ENCODE peak calls at places on chromosome 9, in six cellular contexts. M is hypothalamus; L is left lung; P is fibroblast of lung; A is ACHN; F is CD4-positive, CD25-positive, alpha-beta regulatory T cell. B is an unnamed sample.
A peak's percentile ranks its signal among the peaks of the same experiment; 100 is the strongest.

GRCh38 chr9:111783424-111783823 is 11.3 kb downstream of the SHOC1 start:
- DNase-seq in F (no peak), A (no peak), P (no peak), L (no peak), M (no peak), B (no peak)

GRCh38 chr9:121819511-121820231 is 168.2 kb downstream of the DAB2IP start:
- DNase-seq in L (no peak), M (no peak), F (no peak), A (no peak), P (peak; percentile 53), B (peak; percentile 13)

GRCh38 chr9:33230756-33231691 is 8.9 kb upstream of the SPINK4 start:
- DNase-seq in L (no peak), M (no peak), P (peak; percentile 36), F (no peak), A (peak; percentile 31), B (no peak)

GRCh38 chr9:110133608-110134214 is 74.2 kb downstream of the C9orf152 start:
- DNase-seq in F (no peak), M (no peak), P (peak; percentile 85), A (no peak), L (no peak), B (peak; percentile 43)

GRCh38 chr9:89806371-89807100 is 201.7 kb downstream of the GADD45G start:
- DNase-seq in P (peak; percentile 86), F (no peak), M (no peak), A (peak; percentile 46), L (no peak), B (no peak)

GRCh38 chr9:14670718-14671117 is 22.5 kb downstream of the ZDHHC21 start:
- DNase-seq in M (no peak), F (no peak), A (no peak), L (no peak), P (peak; percentile 58), B (peak; percentile 88)

GRCh38 chr9:70285246-70285645 is 26.5 kb downstream of the SMC5 start:
- DNase-seq in P (no peak), F (no peak), M (no peak), A (no peak), L (no peak), B (no peak)

GRCh38 chr9:85004818-85005413 is 335.4 kb downstream of the NTRK2 start:
- DNase-seq in A (no peak), L (no peak), F (no peak), P (no peak), M (no peak), B (no peak)

GRCh38 chr9:72538926-72539702 is 17.7 kb downstream of the TMC1 start:
- DNase-seq in A (no peak), L (no peak), P (no peak), M (no peak), F (no peak), B (peak; percentile 49)

GRCh38 chr9:137053944-137054931 is at the start of gene ENTPD2:
- DNase-seq in M (no peak), P (no peak), L (peak; percentile 90), F (peak; percentile 44), A (no peak), B (no peak)

GRCh38 chr9:84839538-84839937 is 170.0 kb downstream of the NTRK2 start:
- DNase-seq in P (peak; percentile 81), L (no peak), F (no peak), M (no peak), A (peak; percentile 79), B (no peak)

GRCh38 chr9:130266236-130267098 is 907 bp downstream of the HMCN2 start:
- DNase-seq in A (no peak), L (no peak), F (no peak), P (no peak), M (no peak), B (no peak)

GRCh38 chr9:77460938-77461337 is 187.2 kb downstream of the GNA14 start:
- DNase-seq in M (no peak), P (no peak), L (no peak), F (no peak), A (no peak), B (no peak)

GRCh38 chr9:71819115-71819739 is 50.9 kb upstream of the CEMIP2 start:
- DNase-seq in L (no peak), P (peak; percentile 15), A (peak; percentile 41), M (no peak), F (peak; percentile 17), B (peak; percentile 44)

GRCh38 chr9:107983191-107983603 is 493.6 kb upstream of the KLF4 start:
- DNase-seq in P (peak; percentile 55), F (no peak), A (no peak), M (no peak), L (no peak), B (no peak)